ENCODE peak calls at places on chromosomes 1 and 21, in four cellular contexts. F is adrenal gland, V is T1000, M is hypothalamus. I is an unnamed sample.

GRCh38 chr1:67169932-67170331 is 3.7 kb downstream of the IL23R start:
- DNase-seq in F (no peak), M (no peak), V (no peak), I (no peak)

GRCh38 chr1:7491089-7491817 is 279.8 kb upstream of the VAMP3 start:
- DNase-seq in M (no peak), F (no peak), V (no peak), I (peak)

GRCh38 chr1:208058212-208059155 is 147.6 kb upstream of the CD34 start:
- DNase-seq in V (no peak), F (no peak), M (no peak), I (no peak)

GRCh38 chr1:235077163-235077540 is 51.5 kb downstream of the TOMM20 start:
- DNase-seq in F (no peak), M (no peak), V (no peak), I (no peak)

GRCh38 chr21:36615274-36615964 is 83.5 kb upstream of the SIM2 start:
- DNase-seq in V (no peak), M (no peak), F (no peak), I (no peak)

GRCh38 chr21:45376459-45377324 is 28.3 kb upstream of the COL18A1 start:
- DNase-seq in V (no peak), F (no peak), M (no peak), I (no peak)

GRCh38 chr1:25642710-25643109 is 26.1 kb downstream of the MAN1C1 start:
- DNase-seq in V (no peak), M (no peak), F (no peak), I (no peak)

GRCh38 chr1:64051801-64052200 is 151.6 kb upstream of the UBE2U start:
- DNase-seq in M (no peak), F (no peak), V (no peak), I (no peak)

GRCh38 chr1:160078392-160079195 is 2.7 kb upstream of the KCNJ9 start:
- DNase-seq in M (no peak), F (no peak), V (no peak), I (no peak)

GRCh38 chr1:6544831-6545230 is 9.5 kb downstream of the NOL9 start:
- DNase-seq in M (no peak), V (no peak), F (peak), I (no peak)

GRCh38 chr1:109933856-109934711 is 23.4 kb downstream of the CSF1 start:
- DNase-seq in F (peak), V (peak), M (no peak), I (peak)

GRCh38 chr1:163874070-163874469 is 552.3 kb downstream of the NUF2 start:
- DNase-seq in V (no peak), M (no peak), F (no peak), I (no peak)

I was measured in amniotic stem cell.